ENCODE peak calls at places on chromosomes 16 and 17, in eight cellular contexts. E, C, J, P, L, I, D and A are unnamed samples.

GRCh38 chr16:4850211-4850610 is 2.9 kb downstream of the UBN1 start:
- DNase-seq in E (peak), C (no peak), J (no peak), P (no peak), L (peak), I (no peak), D (no peak), A (no peak)

GRCh38 chr16:89401641-89402445 is 88.5 kb downstream of the ANKRD11 start:
- DNase-seq in E (no peak), C (no peak), J (no peak), P (no peak), L (no peak), I (no peak), D (no peak), A (no peak)

GRCh38 chr17:49588726-49589555 is 13.3 kb downstream of the NXPH3 start:
- DNase-seq in E (no peak), C (no peak), J (no peak), P (no peak), L (peak), I (no peak), D (no peak), A (no peak)

GRCh38 chr17:81093576-81094223 is 58.7 kb downstream of the BAIAP2 start:
- DNase-seq in E (no peak), C (no peak), J (no peak), P (no peak), L (no peak), I (no peak), D (no peak), A (no peak)

GRCh38 chr17:60356947-60357346 is 35.0 kb downstream of the USP32 start:
- DNase-seq in E (no peak), C (no peak), J (no peak), P (no peak), L (peak), I (no peak), D (peak), A (no peak)

GRCh38 chr16:75264531-75264998 is 13.1 kb upstream of the BCAR1 start:
- DNase-seq in E (no peak), C (no peak), J (no peak), P (no peak), L (peak), I (no peak), D (no peak), A (no peak)

GRCh38 chr17:78133971-78134898 is 3.7 kb downstream of the TMC8 start:
- DNase-seq in E (peak), C (peak), J (peak), P (peak), L (peak), I (no peak), D (no peak), A (peak)

GRCh38 chr16:57700801-57701551 is 6.4 kb downstream of the DRC7 start:
- DNase-seq in E (no peak), C (no peak), J (no peak), P (no peak), L (no peak), I (no peak), D (no peak), A (no peak)

GRCh38 chr16:49750341-49751011 is 105.4 kb downstream of the ZNF423 start:
- DNase-seq in E (no peak), C (no peak), J (no peak), P (no peak), L (no peak), I (no peak), D (no peak), A (no peak)

GRCh38 chr16:25692307-25692706 is 548 bp downstream of the HS3ST4 start:
- DNase-seq in E (no peak), C (no peak), J (peak), P (no peak), L (no peak), I (no peak), D (no peak), A (no peak)

GRCh38 chr17:65547253-65547670 is 14.2 kb downstream of the AXIN2 start:
- DNase-seq in E (no peak), C (no peak), J (no peak), P (no peak), L (peak), I (no peak), D (no peak), A (no peak)

GRCh38 chr16:70746708-70747424 is 54.1 kb downstream of the VAC14 start:
- DNase-seq in E (peak), C (peak), J (no peak), P (no peak), L (peak), I (no peak), D (peak), A (no peak)

GRCh38 chr17:76716834-76717205 is 6.1 kb upstream of the MXRA7 start:
- DNase-seq in E (no peak), C (no peak), J (no peak), P (no peak), L (peak), I (no peak), D (peak), A (no peak)